ENCODE peak calls at places on chromosomes 3 and 15, in seven cellular contexts. Z is right atrium auricular region, A is heart left ventricle, L is psoas muscle, E is left ventricle myocardium inferior, U is K562, C is adrenal gland. T is an unnamed sample.

GRCh38 chr3:1190576-1190975 is 97.8 kb downstream of the CNTN6 start:
- DNase-seq in A (no peak), Z (no peak), C (no peak), L (no peak), E (no peak), U (no peak), T (no peak)

GRCh38 chr3:177284383-177284881 is 87.2 kb upstream of the TBL1XR1 start:
- DNase-seq in L (peak; percentile 61), U (peak; percentile 72), E (peak; percentile 31), A (no peak), Z (peak; percentile 66), C (peak; percentile 43), T (peak; percentile 25)

GRCh38 chr3:159764211-159765024 is 224.2 kb upstream of the IL12A start:
- DNase-seq in L (peak; percentile 70), A (peak; percentile 68), C (no peak), U (peak; percentile 7), Z (peak; percentile 66), E (peak; percentile 61), T (peak; percentile 27)

GRCh38 chr3:150203273-150203672 is 204.8 kb upstream of the TSC22D2 start:
- DNase-seq in Z (no peak), C (no peak), A (no peak), L (no peak), U (no peak), E (no peak), T (no peak)

GRCh38 chr15:101147181-101147580 is 104.7 kb downstream of the CHSY1 start:
- DNase-seq in C (no peak), L (no peak), Z (no peak), A (no peak), E (no peak), U (no peak), T (no peak)

GRCh38 chr3:55879901-55880331 is 392.8 kb upstream of the WNT5A start:
- DNase-seq in A (no peak), C (no peak), U (no peak), Z (no peak), E (no peak), L (no peak), T (no peak)

GRCh38 chr15:49847937-49848823 is 227.3 kb downstream of the DTWD1 start:
- DNase-seq in L (no peak), U (no peak), C (no peak), A (no peak), E (no peak), Z (no peak), T (no peak)

GRCh38 chr3:102156426-102156825 is 278.4 kb upstream of the ZPLD1 start:
- DNase-seq in A (no peak), C (peak; percentile 7), L (no peak), Z (no peak), U (no peak), E (no peak), T (no peak)

GRCh38 chr3:194518652-194519051 is 31.9 kb upstream of the ATP13A3 start:
- DNase-seq in E (no peak), U (no peak), A (no peak), L (no peak), C (no peak), Z (no peak), T (no peak)

GRCh38 chr3:50628601-50629000 is 11.7 kb downstream of the MAPKAPK3 start:
- DNase-seq in A (no peak), L (no peak), E (no peak), Z (no peak), C (no peak), U (no peak), T (no peak)

GRCh38 chr3:50625131-50625878 is 8.4 kb downstream of the MAPKAPK3 start:
- DNase-seq in E (no peak), Z (no peak), A (no peak), C (no peak), L (no peak), U (no peak), T (no peak)

GRCh38 chr3:50625879-50626182 is 8.9 kb downstream of the MAPKAPK3 start:
- DNase-seq in U (no peak), A (no peak), C (no peak), L (peak; percentile 95), E (no peak), Z (no peak), T (no peak)

GRCh38 chr3:50626406-50626805 is 9.5 kb downstream of the MAPKAPK3 start:
- DNase-seq in A (no peak), E (no peak), Z (no peak), C (no peak), L (no peak), U (no peak), T (no peak)

GRCh38 chr3:50627407-50628051 is 10.6 kb downstream of the MAPKAPK3 start:
- DNase-seq in A (peak; percentile 52), E (peak; percentile 63), Z (peak; percentile 82), U (peak; percentile 25), L (peak; percentile 95), C (peak; percentile 88), T (peak; percentile 61)
- TF ChIP-seq CTCF in A (peak; percentile 23), E (peak; percentile 39), Z (peak; percentile 58), U (peak; percentile 38), L (peak; percentile 28), C (peak; percentile 23), T (peak; percentile 61)

GRCh38 chr15:73996267-73996666 is 1.8 kb downstream of the PML start:
- DNase-seq in C (no peak), L (no peak), E (no peak), Z (no peak), U (no peak), A (no peak), T (no peak)
- H3K4me1 ChIP-seq in C (peaks cover 83% of the 10 kb centered on the region), L (peaks cover 43% of the 10 kb centered on the region), E (peaks cover 92% of the 10 kb centered on the region), Z (no peaks in the 10 kb centered on the region), U (peaks cover 20% of the 10 kb centered on the region), A (peaks cover 33% of the 10 kb centered on the region), T (peaks cover 4% of the 10 kb centered on the region)

DNA sequence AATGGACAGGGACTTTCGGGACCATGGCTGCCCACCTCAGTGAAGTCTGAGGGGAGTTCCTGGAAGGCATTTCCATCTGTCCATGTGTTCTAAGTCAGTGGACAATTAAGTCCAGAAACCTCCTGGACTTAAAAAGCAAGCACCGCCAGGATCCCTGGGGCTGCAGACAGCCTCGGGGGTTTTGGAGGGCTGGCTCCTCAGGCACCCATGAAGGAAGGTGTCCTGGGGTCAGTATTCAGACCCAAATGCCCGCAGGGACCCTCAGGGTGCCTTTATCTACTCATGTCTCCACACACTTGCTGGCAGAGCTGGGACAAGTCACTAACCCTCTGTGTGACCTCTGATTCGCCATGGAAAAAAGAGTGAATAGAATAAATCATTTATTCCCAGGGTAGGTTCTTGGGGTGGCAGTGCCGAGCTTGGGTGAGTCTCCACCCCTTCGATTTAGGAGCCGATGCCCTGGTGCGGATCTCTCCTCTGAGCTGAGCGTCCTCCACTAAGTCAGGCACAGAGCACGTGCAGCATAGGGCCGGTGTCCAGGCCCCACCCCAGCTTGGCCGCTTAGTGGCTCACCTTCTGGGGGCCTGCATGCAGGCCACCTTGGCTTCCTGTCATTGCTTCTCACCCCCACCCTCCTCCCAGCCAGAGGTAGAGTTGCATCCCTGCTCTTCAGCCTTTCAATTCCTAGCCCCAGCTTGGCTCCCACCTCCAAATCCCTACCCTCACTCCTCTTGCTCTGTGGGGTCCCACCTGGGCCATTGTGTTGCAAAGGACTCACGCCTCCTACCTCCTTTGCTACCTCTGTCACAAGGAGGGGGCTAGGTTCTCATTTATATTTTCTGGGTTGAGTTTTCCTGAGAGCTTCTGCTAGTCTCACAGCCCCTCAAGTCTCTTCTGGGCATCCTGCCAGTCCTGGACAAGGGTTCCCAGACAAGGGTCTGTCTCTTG is 19.9 kb downstream of the SLC6A6 start:
- DNase-seq in Z (no peak), C (no peak), A (no peak), U (no peak), L (no peak), E (no peak), T (no peak)
- H3K36me3 ChIP-seq in Z (peaks cover 7% of the 10 kb centered on the region), C (no peaks in the 10 kb centered on the region), A (peaks cover 36% of the 10 kb centered on the region), U (peaks cover 98% of the 10 kb centered on the region), L (peaks cover 14% of the 10 kb centered on the region), E (peaks cover 10% of the 10 kb centered on the region), T (peaks cover 4% of the 10 kb centered on the region)

GRCh38 chr3:50294492-50295403 is 2.5 kb upstream of the IFRD2 start:
- DNase-seq in A (no peak), L (no peak), U (no peak), C (no peak), E (peak; percentile 16), Z (no peak), T (no peak)

GRCh38 chr3:50294089-50294488 is 1.9 kb upstream of the IFRD2 start:
- DNase-seq in Z (no peak), U (no peak), C (no peak), L (no peak), E (no peak), A (no peak), T (no peak)

GRCh38 chr3:50290116-50290745 is 2.0 kb downstream of the IFRD2 start:
- DNase-seq in L (no peak), A (no peak), E (peak; percentile 14), C (no peak), U (no peak), Z (no peak), T (no peak)

GRCh38 chr3:50292924-50293801 is 934 bp upstream of the IFRD2 start:
- DNase-seq in U (no peak), C (peak; percentile 72), L (no peak), Z (no peak), E (peak; percentile 18), A (peak; percentile 29), T (no peak)

DNA sequence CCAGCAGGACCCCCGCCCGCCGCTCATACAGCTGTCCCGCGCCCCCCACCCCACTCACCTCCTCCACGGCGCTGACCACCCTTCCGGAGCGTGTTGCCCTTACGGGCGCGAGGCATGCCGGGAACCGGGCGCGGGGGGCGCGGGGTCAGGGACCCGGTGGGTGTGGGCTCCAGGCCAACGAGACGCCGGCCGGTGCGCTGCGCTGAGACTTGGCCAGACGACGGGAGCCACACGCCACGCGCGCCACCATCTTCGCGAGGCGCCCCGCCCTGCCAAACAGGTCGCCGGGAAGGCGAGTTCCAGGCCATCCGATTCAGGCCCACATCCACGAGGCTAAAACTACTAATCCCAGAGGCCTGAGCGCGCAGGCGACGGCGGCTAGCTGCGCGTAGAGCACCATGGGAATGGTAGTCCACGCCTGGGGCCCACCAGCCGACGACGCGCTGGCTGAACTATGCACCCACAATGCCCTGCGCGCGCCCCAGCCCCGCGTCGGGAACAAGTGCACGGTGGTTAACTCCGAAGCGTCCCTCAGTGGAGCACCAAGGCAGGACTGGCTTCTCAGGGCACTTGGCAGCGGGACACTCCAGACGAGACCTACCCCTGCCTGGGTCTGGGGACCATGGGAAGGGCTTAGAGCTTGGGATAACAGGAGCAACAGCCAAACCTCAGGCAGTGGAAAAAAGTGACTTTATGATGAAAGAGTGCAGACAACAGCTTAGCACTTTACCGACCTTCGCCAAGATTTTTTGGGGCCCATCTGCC is at the start of gene IFRD2:
- DNase-seq in E (peak; percentile 97), L (peak; percentile 99), U (peak; percentile 76), Z (peak; percentile 98), A (peak; percentile 98), C (peak; percentile 99), T (peak; percentile 93)
- TF ChIP-seq CTCF in E (no peak), L (no peak), U (no peak), Z (peak; percentile 16), A (no peak), C (no peak), T (no peak)